ENCODE peak calls at places on chromosomes 13 and 19, in eight cellular contexts. One of them, this sample, is unnamed.

GRCh38 chr13:39051157-39051556 is 12.9 kb downstream of the NHLRC3 start:
- DNase-seq in testis: no peak
- DNase-seq in tibial nerve: no peak
- DNase-seq in suprapubic skin: no peak
- DNase-seq in heart left ventricle: no peak
- DNase-seq in A549: no peak
- DNase-seq in NB4: peak; percentile 58
- DNase-seq in adrenal gland: no peak
- DNase-seq in this sample: peak; percentile 43

GRCh38 chr13:72677431-72677830 is 50.0 kb downstream of the MZT1 start:
- DNase-seq in testis: no peak
- DNase-seq in tibial nerve: no peak
- DNase-seq in suprapubic skin: no peak
- DNase-seq in heart left ventricle: no peak
- DNase-seq in A549: no peak
- DNase-seq in NB4: no peak
- DNase-seq in adrenal gland: no peak
- DNase-seq in this sample: no peak

GRCh38 chr13:42001580-42001979 is 40.7 kb upstream of the VWA8 start:
- DNase-seq in testis: no peak
- DNase-seq in tibial nerve: no peak
- DNase-seq in suprapubic skin: no peak
- DNase-seq in heart left ventricle: no peak
- DNase-seq in A549: no peak
- DNase-seq in NB4: no peak
- DNase-seq in adrenal gland: no peak
- DNase-seq in this sample: no peak

GRCh38 chr19:8363803-8364771 is at the start of gene ANGPTL4:
- DNase-seq in testis: peak; percentile 77
- DNase-seq in tibial nerve: peak; percentile 75
- DNase-seq in suprapubic skin: peak; percentile 90
- DNase-seq in heart left ventricle: peak; percentile 93
- DNase-seq in A549: peak; percentile 69
- DNase-seq in NB4: peak; percentile 86
- DNase-seq in adrenal gland: peak; percentile 51
- DNase-seq in this sample: peak; percentile 76

GRCh38 chr19:42206871-42207755 is 10.4 kb downstream of the DEDD2 start:
- DNase-seq in testis: no peak
- DNase-seq in tibial nerve: no peak
- DNase-seq in suprapubic skin: no peak
- DNase-seq in heart left ventricle: peak; percentile 16
- DNase-seq in A549: peak; percentile 73
- DNase-seq in NB4: peak; percentile 77
- DNase-seq in adrenal gland: no peak
- DNase-seq in this sample: no peak

GRCh38 chr19:56383826-56384605 is 9.3 kb downstream of the ZNF582 start:
- DNase-seq in testis: no peak
- DNase-seq in tibial nerve: no peak
- DNase-seq in suprapubic skin: no peak
- DNase-seq in heart left ventricle: no peak
- DNase-seq in A549: no peak
- DNase-seq in NB4: no peak
- DNase-seq in adrenal gland: no peak
- DNase-seq in this sample: no peak

GRCh38 chr13:23020246-23020843 is 160.4 kb upstream of the SGCG start:
- DNase-seq in testis: peak; percentile 76
- DNase-seq in tibial nerve: peak; percentile 76
- DNase-seq in suprapubic skin: no peak
- DNase-seq in heart left ventricle: no peak
- DNase-seq in A549: peak; percentile 1
- DNase-seq in NB4: peak; percentile 69
- DNase-seq in adrenal gland: peak; percentile 49
- DNase-seq in this sample: peak; percentile 62

GRCh38 chr13:43805681-43806128 is 18.9 kb upstream of the ENOX1 start:
- DNase-seq in testis: no peak
- DNase-seq in tibial nerve: no peak
- DNase-seq in suprapubic skin: no peak
- DNase-seq in heart left ventricle: no peak
- DNase-seq in A549: peak; percentile 11
- DNase-seq in NB4: no peak
- DNase-seq in adrenal gland: no peak
- DNase-seq in this sample: no peak

GRCh38 chr19:5844456-5845433 is 5.2 kb upstream of the FUT6 start:
- DNase-seq in testis: no peak
- DNase-seq in tibial nerve: no peak
- DNase-seq in suprapubic skin: no peak
- DNase-seq in heart left ventricle: no peak
- DNase-seq in A549: no peak
- DNase-seq in NB4: no peak
- DNase-seq in adrenal gland: no peak
- DNase-seq in this sample: no peak

GRCh38 chr13:30832845-30833332 is 73.2 kb upstream of the MEDAG start:
- DNase-seq in testis: peak; percentile 85
- DNase-seq in tibial nerve: no peak
- DNase-seq in suprapubic skin: no peak
- DNase-seq in heart left ventricle: peak; percentile 62
- DNase-seq in A549: peak; percentile 38
- DNase-seq in NB4: peak; percentile 44
- DNase-seq in adrenal gland: peak; percentile 72
- DNase-seq in this sample: peak; percentile 61

GRCh38 chr19:58037927-58038687 is 4.3 kb downstream of the ZSCAN1 start:
- DNase-seq in testis: no peak
- DNase-seq in tibial nerve: no peak
- DNase-seq in suprapubic skin: no peak
- DNase-seq in heart left ventricle: no peak
- DNase-seq in A549: no peak
- DNase-seq in NB4: no peak
- DNase-seq in adrenal gland: no peak
- DNase-seq in this sample: no peak

GRCh38 chr13:39810091-39810877 is 154.8 kb downstream of the COG6 start:
- DNase-seq in testis: no peak
- DNase-seq in tibial nerve: no peak
- DNase-seq in suprapubic skin: no peak
- DNase-seq in heart left ventricle: no peak
- DNase-seq in A549: no peak
- DNase-seq in NB4: no peak
- DNase-seq in adrenal gland: no peak
- DNase-seq in this sample: no peak

GRCh38 chr19:15836595-15837398 is 21.3 kb upstream of the OR10H1 start:
- DNase-seq in testis: peak; percentile 99
- DNase-seq in tibial nerve: peak; percentile 99
- DNase-seq in suprapubic skin: peak; percentile 99
- DNase-seq in heart left ventricle: peak; percentile 98
- DNase-seq in A549: peak; percentile 91
- DNase-seq in NB4: peak; percentile 98
- DNase-seq in adrenal gland: peak; percentile 95
- DNase-seq in this sample: peak; percentile 96

GRCh38 chr19:15841875-15842569 is 26.6 kb upstream of the OR10H1 start:
- DNase-seq in testis: no peak
- DNase-seq in tibial nerve: no peak
- DNase-seq in suprapubic skin: no peak
- DNase-seq in heart left ventricle: no peak
- DNase-seq in A549: peak; percentile 13
- DNase-seq in NB4: peak; percentile 25
- DNase-seq in adrenal gland: no peak
- DNase-seq in this sample: peak; percentile 32

GRCh38 chr19:15831626-15832025 is 16.2 kb upstream of the OR10H1 start:
- DNase-seq in testis: no peak
- DNase-seq in tibial nerve: no peak
- DNase-seq in suprapubic skin: no peak
- DNase-seq in heart left ventricle: no peak
- DNase-seq in A549: no peak
- DNase-seq in NB4: no peak
- DNase-seq in adrenal gland: no peak
- DNase-seq in this sample: no peak

GRCh38 chr19:15840833-15841232 is 25.4 kb upstream of the OR10H1 start:
- DNase-seq in testis: no peak
- DNase-seq in tibial nerve: no peak
- DNase-seq in suprapubic skin: no peak
- DNase-seq in heart left ventricle: no peak
- DNase-seq in A549: no peak
- DNase-seq in NB4: no peak
- DNase-seq in adrenal gland: no peak
- DNase-seq in this sample: no peak

GRCh38 chr19:15836345-15836594 is 20.8 kb upstream of the OR10H1 start:
- DNase-seq in testis: peak; percentile 40
- DNase-seq in tibial nerve: peak; percentile 18
- DNase-seq in suprapubic skin: no peak
- DNase-seq in heart left ventricle: no peak
- DNase-seq in A549: no peak
- DNase-seq in NB4: no peak
- DNase-seq in adrenal gland: no peak
- DNase-seq in this sample: no peak
- TF ChIP-seq POLR2A in testis: no peak
- TF ChIP-seq POLR2A in tibial nerve: no peak
- TF ChIP-seq POLR2A in suprapubic skin: no peak
- TF ChIP-seq POLR2A in heart left ventricle: no peak
- TF ChIP-seq POLR2A in A549: no peak
- TF ChIP-seq POLR2A in NB4: no peak
- TF ChIP-seq POLR2A in adrenal gland: no peak
- TF ChIP-seq POLR2A in this sample: no peak

GRCh38 chr19:14073925-14074838 is 1.6 kb downstream of the MISP3 start:
- DNase-seq in testis: no peak
- DNase-seq in tibial nerve: peak; percentile 23
- DNase-seq in suprapubic skin: no peak
- DNase-seq in heart left ventricle: no peak
- DNase-seq in A549: no peak
- DNase-seq in NB4: no peak
- DNase-seq in adrenal gland: peak; percentile 43
- DNase-seq in this sample: peak; percentile 51

GRCh38 chr19:14072535-14073231 is at the start of gene MISP3:
- DNase-seq in testis: peak; percentile 50
- DNase-seq in tibial nerve: no peak
- DNase-seq in suprapubic skin: no peak
- DNase-seq in heart left ventricle: peak; percentile 58
- DNase-seq in A549: no peak
- DNase-seq in NB4: peak; percentile 54
- DNase-seq in adrenal gland: peak; percentile 53
- DNase-seq in this sample: peak; percentile 73

GRCh38 chr19:14078406-14078805 is 5.8 kb downstream of the MISP3 start:
- DNase-seq in testis: no peak
- DNase-seq in tibial nerve: no peak
- DNase-seq in suprapubic skin: no peak
- DNase-seq in heart left ventricle: no peak
- DNase-seq in A549: no peak
- DNase-seq in NB4: no peak
- DNase-seq in adrenal gland: no peak
- DNase-seq in this sample: no peak

GRCh38 chr19:14070268-14071050 is 2.1 kb upstream of the MISP3 start:
- DNase-seq in testis: no peak
- DNase-seq in tibial nerve: no peak
- DNase-seq in suprapubic skin: no peak
- DNase-seq in heart left ventricle: peak; percentile 57
- DNase-seq in A549: no peak
- DNase-seq in NB4: no peak
- DNase-seq in adrenal gland: no peak
- DNase-seq in this sample: no peak

DNA sequence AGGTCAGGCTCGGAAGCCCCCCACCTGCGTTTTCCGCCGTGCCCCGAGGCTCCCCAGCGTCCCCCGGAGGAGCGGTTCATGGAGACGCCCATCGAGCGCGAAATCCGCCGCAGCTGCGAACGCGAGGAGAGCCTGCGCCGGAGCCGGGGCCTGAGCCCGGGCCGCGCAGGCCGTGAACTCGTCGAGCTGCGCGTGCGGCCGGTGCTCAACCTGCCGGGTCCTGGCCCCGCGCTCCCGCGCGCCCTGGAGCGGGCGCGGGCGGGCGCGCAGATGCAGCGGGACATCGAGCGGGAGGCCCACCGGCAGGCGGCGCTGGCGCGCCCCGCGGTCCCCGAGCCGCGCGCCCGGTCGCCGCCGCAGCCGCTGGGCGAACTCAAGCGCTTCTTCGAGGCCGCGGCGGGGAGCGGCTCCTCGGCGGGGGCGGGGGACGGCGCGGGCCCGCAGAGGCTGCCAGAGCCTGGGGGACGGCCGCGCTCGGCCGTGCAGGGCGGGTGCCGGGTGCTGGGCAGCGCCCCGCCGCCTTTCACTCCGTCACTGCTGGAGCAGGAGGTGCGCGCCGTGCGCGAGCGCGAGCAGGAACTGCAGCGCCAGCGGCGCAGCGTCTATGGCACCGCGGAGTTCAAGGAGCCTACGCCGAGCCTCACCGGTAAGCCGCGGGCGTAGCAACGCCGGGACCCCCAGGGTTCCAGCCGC is 792 bp downstream of the MISP3 start:
- DNase-seq in testis: peak; percentile 80
- DNase-seq in tibial nerve: peak; percentile 39
- DNase-seq in suprapubic skin: no peak
- DNase-seq in heart left ventricle: peak; percentile 80
- DNase-seq in A549: no peak
- DNase-seq in NB4: peak; percentile 81
- DNase-seq in adrenal gland: peak; percentile 80
- DNase-seq in this sample: peak; percentile 89
- TF ChIP-seq POLR2A in testis: no peak
- TF ChIP-seq POLR2A in tibial nerve: peak; percentile 34
- TF ChIP-seq POLR2A in suprapubic skin: no peak
- TF ChIP-seq POLR2A in heart left ventricle: peak; percentile 38
- TF ChIP-seq POLR2A in A549: no peak
- TF ChIP-seq POLR2A in NB4: no peak
- TF ChIP-seq POLR2A in adrenal gland: peak; percentile 56
- TF ChIP-seq POLR2A in this sample: peak; percentile 74

DNA sequence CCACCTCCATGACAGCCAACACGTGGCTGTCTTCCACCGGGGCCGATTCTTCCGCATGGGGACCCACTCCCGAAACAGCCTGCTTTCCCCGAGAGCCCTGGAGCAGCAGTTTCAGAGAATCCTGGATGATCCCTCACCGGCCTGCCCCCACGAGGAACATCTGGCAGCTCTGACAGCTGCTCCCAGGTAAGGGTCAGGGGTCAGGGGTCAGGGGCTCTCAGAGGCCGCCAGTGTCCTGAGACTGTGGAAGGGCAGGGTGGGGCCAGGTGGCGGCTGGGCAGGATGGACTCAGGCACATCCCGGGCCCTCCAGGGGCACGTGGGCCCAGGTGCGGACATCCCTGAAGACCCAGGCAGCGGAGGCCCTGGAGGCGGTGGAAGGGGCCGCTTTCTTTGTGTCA is 15.0 kb downstream of the CPT1C start:
- DNase-seq in testis: no peak
- DNase-seq in tibial nerve: no peak
- DNase-seq in suprapubic skin: no peak
- DNase-seq in heart left ventricle: no peak
- DNase-seq in A549: no peak
- DNase-seq in NB4: no peak
- DNase-seq in adrenal gland: no peak
- DNase-seq in this sample: no peak
- TF ChIP-seq POLR2A in testis: no peak
- TF ChIP-seq POLR2A in tibial nerve: no peak
- TF ChIP-seq POLR2A in suprapubic skin: no peak
- TF ChIP-seq POLR2A in heart left ventricle: no peak
- TF ChIP-seq POLR2A in A549: no peak
- TF ChIP-seq POLR2A in NB4: no peak
- TF ChIP-seq POLR2A in adrenal gland: no peak
- TF ChIP-seq POLR2A in this sample: no peak

GRCh38 chr13:98752111-98752941 is at the start of gene SLC15A1:
- DNase-seq in testis: no peak
- DNase-seq in tibial nerve: no peak
- DNase-seq in suprapubic skin: no peak
- DNase-seq in heart left ventricle: no peak
- DNase-seq in A549: no peak
- DNase-seq in NB4: no peak
- DNase-seq in adrenal gland: no peak
- DNase-seq in this sample: no peak
- TF ChIP-seq POLR2A in testis: no peak
- TF ChIP-seq POLR2A in tibial nerve: no peak
- TF ChIP-seq POLR2A in suprapubic skin: no peak
- TF ChIP-seq POLR2A in heart left ventricle: no peak
- TF ChIP-seq POLR2A in A549: no peak
- TF ChIP-seq POLR2A in NB4: no peak
- TF ChIP-seq POLR2A in adrenal gland: no peak
- TF ChIP-seq POLR2A in this sample: no peak